ENCODE peak calls at places on chromosome 3, in ten cellular contexts. X is Peyer's patch, T is cardiac fibroblast, Z is left ventricle myocardium inferior, K is LNCaP clone FGC, G is foreskin fibroblast, A is NB4, J is left lung, E is fibroblast of lung, R is GM12864. Q is an unnamed sample.

GRCh38 chr3:148598619-148599018 is 99.1 kb upstream of the AGTR1 start:
- DNase-seq in X (no peak), T (no peak), Z (no peak), K (peak; percentile 46), G (no peak), A (no peak), J (no peak), E (peak; percentile 59), R (no peak), Q (peak; percentile 39)

GRCh38 chr3:192130534-192131132 is 596.7 kb downstream of the FGF12 start:
- DNase-seq in X (peak; percentile 63), T (peak; percentile 44), Z (peak; percentile 21), K (peak; percentile 35), G (no peak), A (peak; percentile 46), J (no peak), E (peak; percentile 47), R (peak; percentile 52), Q (peak; percentile 61)

GRCh38 chr3:8443829-8444791 is 57.5 kb upstream of the LMCD1 start:
- DNase-seq in X (peak; percentile 87), T (peak; percentile 100), Z (peak; percentile 77), K (peak; percentile 99), G (peak; percentile 98), A (no peak), J (peak; percentile 81), E (peak; percentile 97), R (no peak), Q (peak; percentile 99)

GRCh38 chr3:182682263-182683229 is 110.8 kb upstream of the ATP11B start:
- DNase-seq in X (peak; percentile 69), T (peak; percentile 43), Z (peak; percentile 34), K (no peak), G (peak; percentile 64), A (peak; percentile 63), J (peak; percentile 89), E (peak; percentile 29), R (peak; percentile 24), Q (peak; percentile 19)

GRCh38 chr3:149487598-149488197 is 13.2 kb downstream of the TM4SF4 start:
- DNase-seq in X (peak; percentile 59), T (no peak), Z (no peak), K (no peak), G (no peak), A (peak; percentile 48), J (no peak), E (no peak), R (no peak), Q (no peak)

GRCh38 chr3:143737065-143737464 is 111.2 kb downstream of the SLC9A9 start:
- DNase-seq in X (no peak), T (no peak), Z (no peak), K (no peak), G (peak; percentile 14), A (no peak), J (no peak), E (no peak), R (no peak), Q (peak; percentile 29)

GRCh38 chr3:183924956-183925355 is 40.3 kb upstream of the PARL start:
- DNase-seq in X (no peak), T (peak; percentile 18), Z (no peak), K (no peak), G (peak; percentile 68), A (no peak), J (no peak), E (peak; percentile 87), R (no peak), Q (peak; percentile 94)

GRCh38 chr3:196339493-196340254 is 1.5 kb upstream of the TM4SF19 start:
- DNase-seq in X (no peak), T (peak; percentile 59), Z (no peak), K (no peak), G (peak; percentile 59), A (peak; percentile 82), J (no peak), E (peak; percentile 67), R (no peak), Q (peak; percentile 90)

GRCh38 chr3:173892547-173892946 is 495.0 kb downstream of the NLGN1 start:
- DNase-seq in X (no peak), T (no peak), Z (no peak), K (no peak), G (no peak), A (no peak), J (no peak), E (no peak), R (no peak), Q (no peak)

GRCh38 chr3:191361456-191361855 is 31.1 kb upstream of the UTS2B start:
- DNase-seq in X (no peak), T (no peak), Z (no peak), K (no peak), G (no peak), A (no peak), J (no peak), E (no peak), R (no peak), Q (no peak)

GRCh38 chr3:122793568-122794416 is at the start of gene HSPBAP1:
- DNase-seq in X (peak; percentile 98), T (peak; percentile 93), Z (peak; percentile 95), K (peak; percentile 69), G (peak; percentile 95), A (peak; percentile 93), J (peak; percentile 97), E (peak; percentile 92), R (peak; percentile 80), Q (peak; percentile 92)

GRCh38 chr3:53184701-53185100 is 23.7 kb downstream of the PRKCD start:
- DNase-seq in X (no peak), T (no peak), Z (no peak), K (no peak), G (no peak), A (no peak), J (no peak), E (no peak), R (no peak), Q (no peak)

GRCh38 chr3:53183514-53183913 is 22.5 kb downstream of the PRKCD start:
- DNase-seq in X (no peak), T (no peak), Z (no peak), K (no peak), G (no peak), A (no peak), J (peak; percentile 69), E (no peak), R (no peak), Q (no peak)

GRCh38 chr3:53186726-53187125 is 25.7 kb downstream of the PRKCD start:
- DNase-seq in X (no peak), T (no peak), Z (no peak), K (no peak), G (no peak), A (no peak), J (no peak), E (no peak), R (no peak), Q (no peak)

GRCh38 chr3:53187430-53187829 is 26.4 kb downstream of the PRKCD start:
- DNase-seq in X (no peak), T (no peak), Z (no peak), K (no peak), G (peak; percentile 58), A (no peak), J (no peak), E (peak; percentile 24), R (no peak), Q (peak; percentile 7)

GRCh38 chr3:53185761-53186465 is 24.9 kb downstream of the PRKCD start:
- DNase-seq in X (no peak), T (no peak), Z (no peak), K (no peak), G (no peak), A (no peak), J (no peak), E (no peak), R (no peak), Q (no peak)
- TF ChIP-seq CTCF in X (no peak), T (no peak), Z (no peak), K (no peak), G (no peak), A (no peak), J (no peak), E (no peak), R (no peak), Q (no peak)

DNA sequence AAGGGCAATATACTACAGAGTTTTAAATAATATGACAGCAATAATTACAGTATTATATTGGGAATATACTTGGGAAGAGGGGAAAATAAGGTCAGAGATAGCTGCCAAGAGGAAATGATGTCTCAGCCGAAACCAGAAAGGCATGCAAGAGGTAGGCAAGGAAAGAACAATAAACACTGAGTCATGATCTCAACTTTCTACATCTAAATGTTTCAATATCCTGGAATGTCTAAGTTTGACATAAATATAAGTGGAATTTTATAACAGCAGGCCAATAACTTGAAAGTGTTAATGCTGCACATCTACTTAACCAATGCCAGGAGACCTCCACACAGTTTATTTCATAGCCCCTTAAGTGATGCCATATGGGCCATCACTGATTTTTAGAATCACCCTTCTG is 99.8 kb upstream of the CPNE4 start:
- DNase-seq in X (no peak), T (peak; percentile 79), Z (no peak), K (no peak), G (peak; percentile 93), A (no peak), J (no peak), E (peak; percentile 89), R (no peak), Q (peak; percentile 92)
- H3K4me3 ChIP-seq in X (no peak overlapping the region), T (no peak overlapping the region), Z (no peak overlapping the region), K (no peak overlapping the region), G (no peak overlapping the region), A (no peak overlapping the region), J (no peak overlapping the region), E (no peak overlapping the region), R (no peak overlapping the region), Q (no peak overlapping the region)

GRCh38 chr3:189652042-189652441 is 20.9 kb downstream of the TP63 start:
- DNase-seq in X (no peak), T (no peak), Z (no peak), K (no peak), G (peak; percentile 13), A (peak; percentile 28), J (no peak), E (peak; percentile 8), R (no peak), Q (peak; percentile 35)
- TF ChIP-seq CTCF in X (no peak), T (peak; percentile 78), Z (peak; percentile 33), K (peak; percentile 16), G (peak; percentile 57), A (peak; percentile 74), J (peak; percentile 10), E (peak; percentile 58), R (peak; percentile 58), Q (peak; percentile 64)

GRCh38 chr3:10353160-10353559 is 32.2 kb upstream of the SEC13 start:
- DNase-seq in X (no peak), T (no peak), Z (no peak), K (no peak), G (peak; percentile 28), A (no peak), J (peak; percentile 30), E (no peak), R (no peak), Q (peak; percentile 13)

GRCh38 chr3:10351013-10351735 is 30.3 kb upstream of the SEC13 start:
- DNase-seq in X (no peak), T (no peak), Z (no peak), K (no peak), G (no peak), A (no peak), J (no peak), E (no peak), R (no peak), Q (no peak)

GRCh38 chr3:10354373-10355015 is 33.6 kb upstream of the SEC13 start:
- DNase-seq in X (no peak), T (peak; percentile 12), Z (no peak), K (no peak), G (peak; percentile 41), A (no peak), J (peak; percentile 5), E (no peak), R (no peak), Q (peak; percentile 18)

GRCh38 chr3:10352146-10352911 is 31.4 kb upstream of the SEC13 start:
- DNase-seq in X (no peak), T (peak; percentile 56), Z (no peak), K (no peak), G (peak; percentile 85), A (no peak), J (peak; percentile 23), E (peak; percentile 92), R (no peak), Q (peak; percentile 77)

GRCh38 chr3:10353661-10354372 is 32.9 kb upstream of the SEC13 start:
- DNase-seq in X (no peak), T (no peak), Z (no peak), K (no peak), G (peak; percentile 43), A (no peak), J (peak; percentile 18), E (no peak), R (no peak), Q (peak; percentile 18)
- H3K4me3 ChIP-seq in X (no peak overlapping the region), T (no peak overlapping the region), Z (peak overlapping the region; percentile 14), K (no peak overlapping the region), G (no peak overlapping the region), A (no peak overlapping the region), J (no peak overlapping the region), E (no peak overlapping the region), R (no peak overlapping the region), Q (no peak overlapping the region)